ENCODE peak calls at places on chromosomes 3 and 15, in ten cellular contexts. G is GM12865, C is GM23338, O is heart left ventricle, M is astrocyte, F is kidney, D is breast epithelium, A is GM06990, Y is uterus, W is cardiac muscle cell. U is an unnamed sample.

GRCh38 chr15:44207643-44208042 is 12.6 kb upstream of the FRMD5 start:
- DNase-seq in F (no peak), Y (no peak), O (no peak), M (peak), A (no peak), D (no peak), W (no peak), C (no peak), G (no peak), U (no peak)

GRCh38 chr3:189025866-189026265 is 145.9 kb upstream of the TPRG1 start:
- DNase-seq in D (no peak), G (no peak), M (no peak), C (no peak), W (no peak), A (no peak), Y (no peak), O (no peak), F (no peak), U (no peak)

GRCh38 chr3:78825118-78825857 is 942.5 kb downstream of the ROBO1 start:
- DNase-seq in Y (no peak), C (no peak), F (no peak), A (no peak), O (no peak), G (peak), D (no peak), M (no peak), W (no peak), U (peak)

GRCh38 chr3:160707187-160707789 is 30.3 kb downstream of the ARL14 start:
- DNase-seq in G (peak), M (peak), C (peak), Y (no peak), F (no peak), W (peak), O (peak), A (no peak), D (no peak), U (peak)

GRCh38 chr3:55515550-55516246 is 28.6 kb upstream of the WNT5A start:
- DNase-seq in F (no peak), O (no peak), W (no peak), A (no peak), Y (no peak), G (no peak), C (no peak), D (no peak), M (no peak), U (no peak)

GRCh38 chr3:126475411-126476114 is at the start of gene ZXDC:
- DNase-seq in D (peak), Y (peak), F (peak), G (peak), O (peak), A (peak), M (peak), C (peak), W (peak), U (peak)

GRCh38 chr3:71585891-71586809 is 2.6 kb upstream of the FOXP1 start:
- DNase-seq in M (peak), G (peak), D (no peak), O (no peak), W (no peak), A (no peak), C (peak), Y (no peak), F (no peak), U (peak)

GRCh38 chr3:104388624-104389023 is 978.1 kb upstream of the ALCAM start:
- DNase-seq in M (peak), G (no peak), D (no peak), A (no peak), F (no peak), C (no peak), W (no peak), Y (no peak), O (no peak), U (no peak)

DNA sequence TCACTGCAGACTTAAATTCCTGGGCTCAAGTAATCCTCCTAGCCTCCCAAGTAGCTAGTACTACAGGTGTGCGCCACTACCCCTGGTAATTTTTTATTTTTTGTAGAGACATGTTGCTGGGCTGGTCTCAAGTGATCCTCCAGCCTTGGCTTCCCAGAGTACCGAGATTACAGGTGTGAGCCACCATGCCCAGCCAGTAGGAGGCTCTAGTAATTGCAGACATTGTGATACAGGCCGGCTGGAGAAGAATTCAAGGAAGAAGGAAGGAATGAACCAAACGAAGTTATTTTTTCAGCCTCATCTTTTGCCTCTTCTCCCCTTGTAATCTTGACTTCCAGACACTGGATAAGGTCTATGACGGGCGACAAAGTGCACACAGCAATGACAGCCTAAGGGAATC is 3.2 kb upstream of the PPP4R2 start:
- DNase-seq in W (no peak), O (no peak), C (peak), F (no peak), D (no peak), Y (no peak), M (no peak), A (no peak), G (no peak), U (no peak)
- TF ChIP-seq CTCF in W (no peak), O (no peak), C (peak), F (no peak), D (no peak), Y (no peak), M (no peak), A (no peak), G (peak), U (no peak)

GRCh38 chr15:40807888-40808194 is 568 bp upstream of the DNAJC17 start:
- DNase-seq in G (no peak), F (no peak), C (no peak), A (no peak), W (no peak), M (no peak), Y (no peak), D (no peak), O (no peak), U (no peak)

GRCh38 chr15:40809051-40809450 is 1.8 kb upstream of the DNAJC17 start:
- DNase-seq in W (no peak), M (no peak), F (no peak), G (peak), D (no peak), O (no peak), C (no peak), Y (no peak), A (no peak), U (peak)

GRCh38 chr15:40803688-40804087 is 3.2 kb upstream of the ZFYVE19 start:
- DNase-seq in C (no peak), O (no peak), G (no peak), W (no peak), A (no peak), D (no peak), Y (no peak), F (no peak), M (no peak), U (no peak)

GRCh38 chr15:40806672-40807027 is 239 bp upstream of the ZFYVE19 start:
- DNase-seq in M (no peak), F (no peak), O (no peak), W (no peak), G (no peak), Y (no peak), A (no peak), C (no peak), D (no peak), U (no peak)

GRCh38 chr15:40807028-40807887 is at the start of the genes DNAJC17 and ZFYVE19:
- DNase-seq in G (peak), O (peak), Y (peak), W (peak), M (peak), A (peak), C (peak), F (peak), D (peak), U (peak)
- TF ChIP-seq CTCF in G (no peak), O (no peak), Y (no peak), W (peak), M (no peak), A (peak), C (no peak), F (no peak), D (peak), U (no peak)

GRCh38 chr15:36278219-36278618 is 301.2 kb upstream of the CDIN1 start:
- DNase-seq in D (no peak), O (no peak), W (no peak), G (peak), Y (no peak), M (no peak), A (no peak), C (peak), F (no peak), U (no peak)
- TF ChIP-seq CTCF in D (no peak), O (no peak), W (peak), G (no peak), Y (no peak), M (peak), A (no peak), C (peak), F (no peak), U (no peak)

DNA sequence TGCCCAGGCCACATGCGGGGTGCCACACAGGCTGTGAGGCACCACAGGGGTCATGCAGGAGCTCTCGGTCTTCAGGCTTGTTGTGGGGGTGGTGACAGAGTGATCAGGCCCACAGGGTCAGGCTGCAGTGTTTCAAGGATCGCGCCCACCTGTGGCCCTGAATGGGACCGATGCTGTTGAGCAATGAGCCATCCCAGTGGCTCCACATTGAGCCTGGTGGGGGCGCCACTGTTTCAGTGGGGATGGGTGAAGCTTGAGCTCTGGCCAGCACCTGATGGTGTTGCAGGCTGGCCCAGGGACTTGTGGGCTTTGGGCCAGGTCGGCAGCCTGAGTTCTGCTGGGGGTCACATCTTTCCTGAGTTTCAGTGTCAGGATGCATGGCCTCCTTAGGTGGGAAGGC is 230.1 kb downstream of the UBE3A start:
- DNase-seq in C (peak), F (no peak), W (no peak), O (no peak), D (no peak), Y (no peak), G (no peak), M (no peak), A (no peak), U (no peak)
- TF ChIP-seq CTCF in C (peak), F (no peak), W (no peak), O (no peak), D (no peak), Y (no peak), G (no peak), M (no peak), A (no peak), U (no peak)

DNA sequence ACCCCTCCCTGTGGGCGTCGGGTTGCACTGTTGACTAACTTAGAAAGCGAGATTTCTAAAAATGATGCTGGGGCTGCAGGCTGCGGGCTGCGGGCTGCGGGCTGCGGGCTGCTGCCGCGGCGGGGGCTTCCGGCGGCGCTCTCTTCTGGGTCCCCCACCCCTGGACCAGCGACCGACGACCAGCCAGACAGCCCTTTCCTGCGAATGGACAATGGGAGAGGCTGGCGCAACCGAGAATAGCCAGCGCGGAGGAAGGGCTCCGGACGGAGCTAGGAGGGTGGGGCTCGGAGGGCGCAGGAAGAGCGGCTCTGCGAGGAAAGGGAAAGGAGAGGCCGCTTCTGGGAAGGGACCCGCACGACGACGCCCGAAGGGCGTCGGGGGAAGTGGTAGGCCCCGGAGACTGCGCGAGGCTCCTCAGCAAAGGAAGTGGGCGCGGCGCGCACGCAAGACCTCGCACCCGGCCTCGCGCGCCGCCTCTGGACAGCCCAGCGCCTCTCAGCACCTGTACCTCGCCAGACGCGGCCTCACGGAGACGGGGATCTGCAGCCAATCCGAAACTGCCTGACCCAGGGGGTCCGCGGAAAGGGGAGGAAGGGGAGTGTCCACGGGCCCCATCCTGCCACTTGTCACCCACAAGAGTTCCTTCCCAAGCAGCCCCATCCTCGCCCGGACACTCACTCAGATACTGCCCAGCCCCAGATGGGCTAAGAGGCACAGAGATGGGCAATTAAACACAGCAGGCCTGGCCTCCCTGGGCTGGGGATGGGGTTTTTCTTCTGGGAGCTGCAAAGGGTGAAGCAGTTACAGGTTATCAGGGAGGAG is 70.7 kb downstream of the SLC12A8 start:
- DNase-seq in A (peak), F (peak), C (peak), G (peak), O (peak), Y (peak), W (peak), M (no peak), D (no peak), U (peak)
- TF ChIP-seq CTCF in A (peak), F (no peak), C (peak), G (peak), O (peak), Y (peak), W (peak), M (no peak), D (peak), U (peak)

GRCh38 chr3:103295974-103296570 is 861.3 kb downstream of the ZPLD1 start:
- DNase-seq in F (no peak), M (peak), O (no peak), G (peak), A (no peak), D (no peak), C (peak), W (peak), Y (no peak), U (no peak)
- TF ChIP-seq CTCF in F (no peak), M (peak), O (peak), G (peak), A (peak), D (no peak), C (peak), W (no peak), Y (no peak), U (no peak)

DNA sequence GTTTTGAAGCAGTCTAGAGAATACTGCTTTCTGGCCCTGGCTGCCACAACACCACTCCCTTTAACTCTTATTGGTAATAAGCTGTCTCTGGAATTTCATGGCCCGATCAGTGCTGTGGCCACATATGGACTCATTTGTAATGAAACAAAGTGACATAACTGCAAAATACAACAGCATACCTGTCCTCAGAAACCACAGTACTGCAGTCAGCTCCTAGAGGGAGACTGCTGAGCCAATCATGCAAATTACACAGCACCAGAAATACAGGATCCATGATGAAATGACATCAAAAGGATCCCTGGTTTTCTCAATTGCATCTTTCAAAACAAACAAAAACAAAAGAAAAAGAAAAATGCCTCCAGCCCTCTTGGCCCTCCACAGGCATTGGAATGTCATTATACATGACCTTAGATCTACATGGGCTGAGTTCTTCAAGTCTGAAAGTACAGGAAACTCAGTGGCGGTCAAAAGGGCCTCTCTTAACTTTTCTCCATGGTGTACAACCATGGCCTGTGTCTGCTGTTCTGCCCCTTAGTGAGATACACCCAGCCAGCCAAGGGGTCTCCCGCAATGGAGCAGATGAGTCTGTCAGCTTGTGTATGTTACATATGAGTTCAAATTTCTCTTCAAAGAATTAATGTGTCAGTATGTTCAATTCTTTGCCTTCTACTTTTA is 24.9 kb upstream of the KBTBD12 start:
- DNase-seq in F (no peak), G (peak), O (no peak), Y (no peak), C (peak), A (peak), W (no peak), M (peak), D (no peak), U (no peak)
- TF ChIP-seq CTCF in F (no peak), G (no peak), O (no peak), Y (no peak), C (no peak), A (no peak), W (peak), M (no peak), D (no peak), U (no peak)

DNA sequence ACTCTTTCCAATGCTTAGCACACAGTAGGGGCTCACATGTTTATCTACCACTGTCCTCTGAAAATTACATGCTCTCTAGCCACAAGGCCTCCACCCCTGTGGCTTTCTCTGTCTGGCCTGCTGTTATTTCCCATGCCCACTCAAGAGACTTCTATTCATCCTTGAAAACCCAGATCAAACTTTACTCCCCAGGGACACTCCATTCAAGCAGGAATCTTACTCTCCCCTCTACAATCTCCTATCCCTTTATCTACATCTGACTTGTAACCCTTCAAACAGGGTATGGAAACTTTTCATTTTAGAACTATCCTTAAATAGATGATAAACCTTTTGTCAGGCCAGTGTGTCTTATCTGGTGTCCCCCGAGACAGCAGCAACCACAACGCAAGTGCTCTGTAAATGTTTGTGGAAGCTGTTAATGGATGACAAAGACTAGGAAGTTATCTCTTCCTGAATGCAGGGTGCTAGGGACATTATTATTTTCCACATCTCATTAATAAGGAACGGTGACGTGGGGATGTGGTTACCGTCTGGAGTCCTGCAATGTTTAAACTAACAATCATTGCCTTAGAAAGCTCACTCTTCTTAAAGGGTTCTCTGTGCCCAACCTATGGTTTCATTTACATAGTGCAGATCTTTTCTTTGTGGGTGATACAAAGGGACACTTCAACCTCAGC is 322.3 kb downstream of the ARRDC4 start:
- DNase-seq in Y (no peak), A (no peak), W (no peak), F (no peak), D (no peak), G (no peak), C (no peak), M (no peak), O (no peak), U (no peak)
- TF ChIP-seq CTCF in Y (no peak), A (no peak), W (no peak), F (no peak), D (no peak), G (no peak), C (no peak), M (no peak), O (no peak), U (no peak)

U was measured in GM20000.